ENCODE peak calls at places on chromosomes 11 and 22, in ten cellular contexts. J is NCI-H460; F is AG09309; V is AG04449; X is dermis microvascular lymphatic vessel endothelial cell; D is HCT116; U is hepatocyte; H is stimulated activated CD4-positive, alpha-beta T cell treated with anti-CD3 and anti-CD28 coated beads, Interleukin-1b, Interleukin-23, amount 100 ng/mL, for 4 hours; A is foreskin fibroblast; E is NCI-H2081. B is an unnamed sample.

GRCh38 chr11:33521384-33521783 is 179.2 kb downstream of the C11orf91 start:
- DNase-seq in E (no peak), X (no peak), H (no peak), F (no peak), J (no peak), U (no peak), V (no peak), A (no peak), D (no peak), B (no peak)

GRCh38 chr11:75812542-75813040 is 2.4 kb upstream of the UVRAG start:
- DNase-seq in A (no peak), D (no peak), J (no peak), H (no peak), V (no peak), E (no peak), U (no peak), X (no peak), F (no peak), B (no peak)

GRCh38 chr11:76699461-76700091 is 29.0 kb upstream of the LRRC32 start:
- DNase-seq in E (no peak), V (no peak), A (peak), X (no peak), F (no peak), H (no peak), J (no peak), U (no peak), D (no peak), B (no peak)

GRCh38 chr11:73470036-73470624 is 93.9 kb downstream of the RELT start:
- DNase-seq in V (no peak), U (no peak), D (no peak), J (no peak), F (no peak), H (no peak), A (no peak), E (no peak), X (no peak), B (no peak)

GRCh38 chr11:35102267-35102666 is 36.7 kb upstream of the CD44 start:
- DNase-seq in H (no peak), U (no peak), V (no peak), D (no peak), A (no peak), E (no peak), J (no peak), X (no peak), F (no peak), B (no peak)

GRCh38 chr11:66852466-66853241 is 4.2 kb upstream of the LRFN4 start:
- DNase-seq in D (no peak), F (no peak), V (no peak), X (no peak), E (no peak), U (no peak), H (no peak), A (no peak), J (no peak), B (no peak)

GRCh38 chr22:46547179-46547882 is 9.9 kb upstream of the CELSR1 start:
- DNase-seq in V (no peak), F (no peak), H (no peak), U (peak), A (peak), J (no peak), D (no peak), X (no peak), E (no peak), B (no peak)

GRCh38 chr11:61499816-61500491 is 8.6 kb upstream of the LRRC10B start:
- DNase-seq in F (no peak), V (no peak), D (no peak), U (no peak), J (no peak), A (no peak), E (no peak), X (no peak), H (no peak), B (no peak)

GRCh38 chr11:57458410-57459111 is 1.8 kb upstream of the RTN4RL2 start:
- DNase-seq in U (peak), D (no peak), F (no peak), H (peak), X (no peak), A (no peak), V (no peak), E (peak), J (no peak), B (no peak)

GRCh38 chr11:58629857-58630256 is 7.4 kb downstream of the CNTF start:
- DNase-seq in J (peak), H (no peak), D (peak), V (peak), U (peak), E (no peak), F (peak), X (peak), A (peak), B (peak)

GRCh38 chr11:128725630-128726461 is 32.0 kb downstream of the FLI1 start:
- DNase-seq in D (no peak), J (no peak), X (no peak), E (no peak), H (peak), A (peak), U (no peak), F (peak), V (peak), B (no peak)

GRCh38 chr11:68106165-68106940 is 14.8 kb downstream of the CHKA start:
- DNase-seq in A (no peak), V (no peak), X (no peak), D (no peak), F (no peak), J (no peak), E (no peak), H (no peak), U (peak), B (no peak)

GRCh38 chr11:69054397-69055211 is 5.9 kb downstream of the TPCN2 start:
- DNase-seq in V (no peak), A (no peak), F (no peak), D (no peak), X (no peak), J (no peak), H (no peak), U (no peak), E (no peak), B (no peak)

GRCh38 chr11:103202048-103202651 is 92.9 kb downstream of the DYNC2H1 start:
- DNase-seq in F (no peak), J (peak), E (peak), X (peak), V (no peak), D (peak), A (peak), U (peak), H (no peak), B (no peak)

GRCh38 chr11:22192642-22193347 is at the start of gene ANO5:
- DNase-seq in U (peak), J (no peak), V (no peak), H (no peak), D (no peak), A (no peak), X (no peak), E (peak), F (no peak), B (peak)

GRCh38 chr11:43989162-43989961 is 46.9 kb downstream of the C11orf96 start:
- DNase-seq in J (no peak), E (no peak), A (no peak), H (no peak), D (no peak), U (no peak), F (no peak), X (peak), V (no peak), B (no peak)

GRCh38 chr11:43504316-43504950 is 145.7 kb downstream of the TTC17 start:
- DNase-seq in E (no peak), J (no peak), V (no peak), H (no peak), A (no peak), X (peak), D (peak), F (no peak), U (no peak), B (no peak)

GRCh38 chr11:58446294-58446693 is 4.3 kb upstream of the OR5B12 start:
- DNase-seq in U (no peak), J (no peak), V (no peak), D (no peak), E (no peak), H (no peak), F (no peak), X (no peak), A (no peak), B (no peak)

GRCh38 chr11:44083906-44084305 is 11.6 kb upstream of the EXT2 start:
- DNase-seq in X (no peak), E (no peak), H (no peak), V (no peak), U (no peak), A (no peak), J (no peak), D (no peak), F (no peak), B (no peak)

GRCh38 chr11:1484716-1485503 is 1.7 kb downstream of the MOB2 start:
- DNase-seq in J (no peak), E (no peak), V (no peak), A (no peak), U (no peak), X (no peak), H (no peak), F (no peak), D (no peak), B (no peak)

GRCh38 chr11:102829671-102830070 is 13.7 kb downstream of the MMP3 start:
- DNase-seq in J (no peak), F (no peak), H (no peak), A (no peak), V (no peak), D (no peak), X (no peak), U (no peak), E (peak), B (no peak)

GRCh38 chr11:2532704-2533641 is 88.2 kb downstream of the KCNQ1 start:
- DNase-seq in X (peak), H (peak), D (peak), F (peak), A (peak), U (peak), J (peak), V (peak), E (peak), B (peak)

GRCh38 chr22:41822289-41823057 is 10.4 kb upstream of the SREBF2 start:
- DNase-seq in X (peak), D (peak), V (no peak), F (peak), E (peak), A (peak), U (peak), J (peak), H (peak), B (no peak)

GRCh38 chr22:45007946-45008852 is 1.6 kb downstream of the PHF21B start:
- DNase-seq in F (no peak), J (no peak), H (no peak), U (peak), V (no peak), A (peak), E (no peak), D (no peak), X (no peak), B (no peak)

GRCh38 chr22:47322854-47323253 is 560.4 kb downstream of the TBC1D22A start:
- DNase-seq in H (no peak), V (no peak), E (no peak), J (no peak), F (no peak), D (no peak), X (no peak), U (no peak), A (no peak), B (no peak)

GRCh38 chr11:12127206-12127898 is 17.0 kb downstream of the MICAL2 start:
- DNase-seq in H (no peak), X (no peak), V (no peak), J (no peak), F (no peak), D (no peak), A (no peak), U (no peak), E (no peak), B (no peak)

GRCh38 chr11:124889692-124890091 is 8.0 kb downstream of the ROBO4 start:
- DNase-seq in E (no peak), U (no peak), D (no peak), V (no peak), H (no peak), X (no peak), A (no peak), F (no peak), J (no peak), B (no peak)

GRCh38 chr11:1888811-1889526 is 2.7 kb downstream of the PRR33 start:
- DNase-seq in D (no peak), H (peak), X (no peak), U (no peak), E (no peak), F (no peak), A (no peak), J (no peak), V (no peak), B (no peak)

GRCh38 chr11:35590412-35590811 is 27.8 kb upstream of the FJX1 start:
- DNase-seq in A (peak), J (no peak), F (no peak), D (no peak), E (no peak), U (no peak), X (no peak), V (no peak), H (no peak), B (no peak)

GRCh38 chr22:46678003-46678657 is 57.9 kb downstream of the GRAMD4 start:
- DNase-seq in F (no peak), U (no peak), E (no peak), H (no peak), X (no peak), A (no peak), V (no peak), D (no peak), J (no peak), B (no peak)

GRCh38 chr22:27880778-27881394 is 38.2 kb downstream of the PITPNB start:
- DNase-seq in U (peak), H (no peak), J (peak), V (peak), X (peak), E (no peak), D (peak), A (peak), F (peak), B (no peak)

GRCh38 chr11:10779086-10779485 is 28.0 kb downstream of the CTR9 start:
- DNase-seq in V (no peak), F (peak), E (no peak), A (no peak), X (no peak), H (no peak), U (no peak), J (no peak), D (no peak), B (no peak)

GRCh38 chr11:1553808-1554594 is 18.1 kb downstream of the DUSP8 start:
- DNase-seq in U (peak), E (no peak), A (no peak), X (no peak), J (no peak), F (no peak), H (no peak), V (no peak), D (no peak), B (no peak)

B was measured in hypothalamus.